ENCODE peak calls at places on chromosomes 3 and 15, in four cellular contexts. J, H, Y and F are unnamed samples.

GRCh38 chr3:171181907-171182690 is 155.6 kb upstream of the SLC2A2 start:
- DNase-seq in J (no peak), H (peak; percentile 52), Y (no peak), F (no peak)

GRCh38 chr15:82789491-82789890 is 16.4 kb downstream of the FSD2 start:
- DNase-seq in J (no peak), H (no peak), Y (no peak), F (no peak)

GRCh38 chr15:96285306-96285705 is 45.2 kb upstream of the NR2F2 start:
- DNase-seq in H (peak; percentile 59), J (no peak), Y (no peak), F (no peak)

GRCh38 chr15:92097473-92098178 is 244.1 kb downstream of the SLCO3A1 start:
- DNase-seq in Y (peak; percentile 30), H (peak; percentile 53), J (peak; percentile 16), F (no peak)

GRCh38 chr15:92339361-92339760 is 54.3 kb upstream of the ST8SIA2 start:
- DNase-seq in H (no peak), Y (no peak), J (no peak), F (no peak)

GRCh38 chr3:10977864-10978510 is 14.6 kb upstream of the SLC6A1 start:
- DNase-seq in J (no peak), Y (no peak), H (no peak), F (no peak)

GRCh38 chr3:190385835-190386688 is 1.9 kb upstream of the CLDN16 start:
- DNase-seq in J (peak; percentile 85), Y (peak; percentile 53), H (no peak), F (peak; percentile 96)

GRCh38 chr3:72446406-72447058 is 401.7 kb downstream of the SHQ1 start:
- DNase-seq in Y (no peak), H (no peak), J (no peak), F (no peak)

GRCh38 chr3:71064288-71064975 is 519.1 kb downstream of the FOXP1 start:
- DNase-seq in J (no peak), H (peak; percentile 40), Y (peak; percentile 63), F (no peak)

GRCh38 chr3:15368561-15369135 is 36.3 kb upstream of the SH3BP5 start:
- DNase-seq in Y (no peak), J (no peak), H (no peak), F (no peak)

GRCh38 chr3:30696403-30696819 is 90.0 kb downstream of the TGFBR2 start:
- DNase-seq in Y (no peak), H (no peak), J (no peak), F (no peak)

GRCh38 chr3:16067837-16068471 is 106.5 kb upstream of the GALNT15 start:
- DNase-seq in J (no peak), H (no peak), Y (no peak), F (no peak)

GRCh38 chr15:68578175-68578959 is 426 bp upstream of the CORO2B start:
- DNase-seq in H (no peak), J (no peak), Y (no peak), F (no peak)

GRCh38 chr3:13537926-13538325 is 11.0 kb upstream of the FBLN2 start:
- DNase-seq in Y (no peak), J (peak; percentile 88), H (no peak), F (peak; percentile 18)

GRCh38 chr15:90482124-90483011 is 47.4 kb upstream of the CRTC3 start:
- DNase-seq in H (peak; percentile 68), J (peak; percentile 34), Y (peak; percentile 80), F (peak; percentile 18)

GRCh38 chr3:55488398-55489055 is 1.4 kb upstream of the WNT5A start:
- DNase-seq in Y (no peak), J (no peak), H (no peak), F (no peak)

GRCh38 chr3:13352621-13353131 is 67.4 kb downstream of the NUP210 start:
- DNase-seq in J (no peak), Y (no peak), H (peak; percentile 92), F (no peak)

GRCh38 chr3:64595253-64595694 is 92.5 kb downstream of the ADAMTS9 start:
- DNase-seq in J (no peak), Y (no peak), H (no peak), F (no peak)

GRCh38 chr15:71080705-71081104 is 34.6 kb upstream of the THSD4 start:
- DNase-seq in Y (no peak), H (no peak), J (no peak), F (no peak)

GRCh38 chr15:65092911-65093792 is 16.6 kb downstream of the KBTBD13 start:
- DNase-seq in H (no peak), J (no peak), Y (no peak), F (no peak)

GRCh38 chr15:80776420-80777045 is 2.6 kb upstream of the CEMIP start:
- DNase-seq in Y (peak; percentile 62), H (peak; percentile 63), J (peak; percentile 66), F (peak; percentile 41)

GRCh38 chr3:114848087-114848486 is 299.0 kb downstream of the ZBTB20 start:
- DNase-seq in J (no peak), H (no peak), Y (no peak), F (no peak)

GRCh38 chr3:184157206-184157605 is 2.0 kb downstream of the DVL3 start:
- DNase-seq in Y (no peak), J (no peak), H (peak; percentile 59), F (no peak)
- H3K27ac ChIP-seq in Y (peak overlapping the region; percentile 96), J (peak overlapping the region; percentile 89), H (peak overlapping the region; percentile 88), F (peak overlapping the region; percentile 88)

DNA sequence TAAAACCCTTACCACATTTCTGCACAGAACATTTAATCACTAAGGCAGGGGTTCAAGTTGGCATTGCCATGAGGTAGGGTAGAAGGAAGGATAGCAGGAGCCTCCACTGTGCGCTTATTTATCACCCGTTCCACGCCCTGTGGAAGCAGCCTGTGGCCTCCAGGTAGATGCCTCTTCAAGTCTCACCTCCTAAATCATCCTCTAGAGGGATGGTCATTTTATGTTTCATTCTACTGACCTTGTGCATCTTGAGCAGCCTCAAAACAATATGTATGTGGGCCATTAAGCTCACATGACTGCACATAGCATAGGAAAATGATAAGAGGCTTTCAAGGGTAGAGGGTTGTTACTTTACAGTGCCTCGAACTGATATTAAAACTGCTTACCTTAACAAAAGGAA is 546.2 kb downstream of the GRM7 start:
- DNase-seq in Y (no peak), H (no peak), J (peak; percentile 7), F (no peak)
- TF ChIP-seq CTCF in Y (no peak), H (no peak), J (peak; percentile 45), F (no peak)

DNA sequence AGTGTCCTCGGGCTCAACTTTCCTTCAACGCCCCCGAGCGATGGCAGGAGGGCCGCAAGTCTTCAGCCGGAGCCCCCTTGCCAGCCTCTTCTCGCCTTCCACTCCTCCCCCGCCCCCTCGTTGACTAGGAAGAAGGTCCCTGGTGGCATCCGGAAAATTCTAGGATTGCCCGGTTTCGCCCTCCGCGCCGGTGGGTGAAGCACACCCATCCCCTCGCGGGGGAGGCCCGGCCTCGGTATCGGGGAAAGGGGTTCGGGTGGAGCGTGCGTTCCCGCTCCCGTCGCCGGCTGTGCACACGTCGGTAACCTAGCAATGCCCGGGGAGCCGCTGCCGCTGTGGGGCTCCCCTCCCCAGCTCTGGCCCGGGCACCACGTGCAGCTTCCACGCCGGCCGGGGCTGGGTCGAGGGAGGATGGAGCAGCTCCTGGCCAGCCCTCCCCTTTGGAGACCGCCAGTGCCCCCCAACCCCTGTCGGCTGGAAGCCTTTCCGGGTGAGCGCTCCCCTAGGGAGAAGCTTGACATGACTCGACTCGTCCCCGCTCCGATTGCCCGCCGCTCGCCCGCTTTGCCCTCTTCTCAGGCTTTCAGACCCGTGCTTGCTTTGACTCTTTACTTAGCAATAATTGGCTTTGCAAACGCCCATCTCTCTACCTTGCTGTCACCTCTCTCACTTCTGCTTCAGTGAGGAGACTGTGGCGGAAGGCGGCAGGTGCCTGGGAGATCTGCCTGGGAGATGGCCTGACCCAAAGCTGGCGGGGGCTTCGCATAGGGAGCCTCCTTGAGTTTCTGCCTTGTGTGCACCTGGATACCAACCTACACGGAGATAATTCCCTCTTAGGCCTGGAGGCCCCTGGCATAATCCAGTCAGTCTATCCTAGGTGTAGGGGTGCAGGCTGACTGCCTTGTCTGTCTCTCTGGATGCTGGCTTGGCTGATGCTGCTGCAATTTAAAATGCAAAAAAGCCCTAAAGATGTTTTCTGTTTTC is 1.4 kb downstream of the CACNA1D start:
- DNase-seq in Y (no peak), J (no peak), H (no peak), F (no peak)
- TF ChIP-seq TCF7L2 in Y (no peak), J (no peak), H (no peak), F (no peak)

GRCh38 chr3:42099020-42099765 is 8.0 kb downstream of the TRAK1 start:
- DNase-seq in Y (no peak), J (no peak), H (no peak), F (no peak)

GRCh38 chr3:42102569-42102968 is 11.4 kb downstream of the TRAK1 start:
- DNase-seq in J (no peak), Y (peak; percentile 88), H (no peak), F (no peak)

GRCh38 chr3:42101481-42101880 is 10.3 kb downstream of the TRAK1 start:
- DNase-seq in Y (no peak), H (no peak), J (no peak), F (no peak)

GRCh38 chr3:42098171-42098570 is 7.0 kb downstream of the TRAK1 start:
- DNase-seq in H (no peak), Y (no peak), J (no peak), F (no peak)

GRCh38 chr3:42101048-42101447 is 9.9 kb downstream of the TRAK1 start:
- DNase-seq in J (no peak), H (no peak), Y (peak; percentile 51), F (no peak)
- H3K27ac ChIP-seq in J (no peak overlapping the region), H (no peak overlapping the region), Y (peak overlapping the region; percentile 3), F (no peak overlapping the region)

GRCh38 chr15:51621917-51622268 is 678 bp downstream of the DMXL2 start:
- DNase-seq in Y (peak; percentile 7), J (peak; percentile 21), H (peak; percentile 75), F (no peak)
- TF ChIP-seq CTCF in Y (peak; percentile 49), J (no peak), H (no peak), F (peak; percentile 32)

GRCh38 chr3:189071452-189071851 is 100.3 kb upstream of the TPRG1 start:
- DNase-seq in H (no peak), J (no peak), Y (no peak), F (no peak)

GRCh38 chr3:189070965-189071364 is 100.8 kb upstream of the TPRG1 start:
- DNase-seq in H (no peak), J (no peak), Y (no peak), F (no peak)

GRCh38 chr3:189080745-189081144 is 91.0 kb upstream of the TPRG1 start:
- DNase-seq in J (no peak), Y (no peak), H (no peak), F (no peak)

DNA sequence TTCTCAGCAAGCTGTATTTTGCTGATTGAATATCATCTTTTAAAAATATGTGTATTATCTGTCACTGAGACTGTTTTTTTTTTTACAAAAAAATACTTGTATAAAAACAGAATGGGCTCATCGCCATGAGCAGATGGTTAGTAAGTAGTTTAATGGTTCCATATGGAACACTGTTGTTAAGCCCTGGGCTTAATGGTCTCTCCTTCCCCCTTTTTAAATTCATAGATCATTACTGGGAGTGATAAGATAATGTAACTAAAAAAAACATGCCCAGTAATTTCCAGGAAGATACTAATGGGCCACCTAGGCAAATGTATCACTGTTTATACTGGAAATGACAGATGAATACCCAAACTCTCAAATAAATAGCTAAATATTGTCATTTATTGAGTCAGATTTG is 95.3 kb upstream of the TPRG1 start:
- DNase-seq in H (no peak), Y (no peak), J (no peak), F (no peak)
- TF ChIP-seq TCF7L2 in H (no peak), Y (no peak), J (no peak), F (no peak)

GRCh38 chr3:139318431-139318816 is 25.4 kb upstream of the MRPS22 start:
- DNase-seq in J (no peak), H (no peak), Y (no peak), F (no peak)
- H3K27ac ChIP-seq in J (peak overlapping the region; percentile 94), H (no peak overlapping the region), Y (no peak overlapping the region), F (no peak overlapping the region)

GRCh38 chr3:82707035-82707434 is 945.6 kb upstream of the GBE1 start:
- DNase-seq in H (no peak), J (no peak), Y (no peak), F (no peak)
- TF ChIP-seq CTCF in H (no peak), J (no peak), Y (peak; percentile 74), F (no peak)

GRCh38 chr3:128870327-128870726 is 9.1 kb upstream of the ACAD9 start:
- DNase-seq in J (no peak), H (no peak), Y (no peak), F (no peak)
- TF ChIP-seq TCF7L2 in J (no peak), H (no peak), Y (no peak), F (no peak)